ENCODE peak calls at places on chromosomes 1 and 21, in four cellular contexts. T is AG04450, O is aorta, Z is PC-3. C is an unnamed sample. For H3K9me3, the result is how much of the 10 kb centered on the place peaks cover.

GRCh38 chr1:8643542-8644536 is 173.6 kb downstream of the RERE start:
- DNase-seq in Z (peak), O (no peak), T (no peak), C (no peak)

GRCh38 chr1:42340898-42341297 is 5.9 kb upstream of the FOXJ3 start:
- DNase-seq in Z (no peak), O (no peak), T (no peak), C (peak)

GRCh38 chr1:245085508-245086095 is 69.2 kb upstream of the KIF26B start:
- DNase-seq in T (peak), O (no peak), Z (peak), C (no peak)

GRCh38 chr1:223846668-223847007 is 891 bp upstream of the TP53BP2 start:
- DNase-seq in T (no peak), Z (peak), O (no peak), C (no peak)

GRCh38 chr1:245500546-245500945 is 345.8 kb downstream of the KIF26B start:
- DNase-seq in T (peak), Z (peak), O (no peak), C (no peak)

GRCh38 chr1:38005195-38006007 is at the start of gene FHL3:
- DNase-seq in O (peak), Z (peak), T (no peak), C (peak)

GRCh38 chr21:37878946-37879660 is 37.2 kb downstream of the KCNJ6 start:
- DNase-seq in T (peak), Z (peak), O (no peak), C (no peak)

GRCh38 chr1:9150582-9151290 is 21.8 kb upstream of the GPR157 start:
- DNase-seq in Z (no peak), O (no peak), T (no peak), C (no peak)

GRCh38 chr1:155017946-155018316 is 15.3 kb downstream of the ZBTB7B start:
- DNase-seq in T (no peak), O (no peak), Z (no peak), C (no peak)

GRCh38 chr1:112247971-112248370 is 148.0 kb upstream of the CTTNBP2NL start:
- DNase-seq in Z (no peak), T (no peak), O (no peak), C (no peak)

GRCh38 chr1:22104865-22105437 is 37.9 kb downstream of the WNT4 start:
- DNase-seq in T (no peak), Z (no peak), O (no peak), C (no peak)

GRCh38 chr21:33865996-33866575 is 49.5 kb downstream of the ATP5PO start:
- DNase-seq in Z (no peak), T (no peak), O (no peak), C (no peak)

GRCh38 chr1:49026230-49026811 is 249.6 kb upstream of the BEND5 start:
- DNase-seq in Z (peak), T (no peak), O (no peak), C (no peak)

GRCh38 chr1:72278461-72278860 is 3.9 kb downstream of the NEGR1 start:
- DNase-seq in T (no peak), Z (no peak), O (no peak), C (no peak)

GRCh38 chr1:47459263-47459788 is 21.5 kb downstream of the FOXD2 start:
- DNase-seq in Z (no peak), O (no peak), T (no peak), C (no peak)

GRCh38 chr1:91026320-91026719 is 4.5 kb upstream of the ZNF644 start:
- DNase-seq in O (no peak), T (no peak), Z (peak), C (no peak)

GRCh38 chr21:17441370-17441769 is 71.5 kb upstream of the CXADR start:
- DNase-seq in O (no peak), Z (peak), T (no peak), C (no peak)

GRCh38 chr1:160837558-160838205 is 25.0 kb downstream of the CD244 start:
- DNase-seq in O (peak), T (no peak), Z (peak), C (peak)

GRCh38 chr21:38499296-38499695 is 1.0 kb upstream of the ERG start:
- DNase-seq in O (no peak), T (no peak), Z (no peak), C (no peak)

GRCh38 chr1:170377896-170378634 is 153.9 kb upstream of the GORAB start:
- DNase-seq in T (no peak), O (no peak), Z (no peak), C (no peak)

GRCh38 chr1:221327954-221328353 is 413.9 kb downstream of the DUSP10 start:
- DNase-seq in T (no peak), Z (no peak), O (no peak), C (no peak)

GRCh38 chr1:214009613-214010550 is 22.1 kb downstream of the PROX1 start:
- DNase-seq in T (no peak), O (no peak), Z (no peak), C (no peak)

GRCh38 chr1:16076871-16077250 is 3.4 kb upstream of the FAM131C start:
- DNase-seq in O (no peak), Z (peak), T (no peak), C (peak)

GRCh38 chr1:201501144-201501543 is 5.8 kb downstream of the CSRP1 start:
- DNase-seq in Z (no peak), T (peak), O (no peak), C (no peak)

GRCh38 chr1:227586733-227587132 is 23.4 kb downstream of the ZNF678 start:
- DNase-seq in T (no peak), Z (no peak), O (no peak), C (no peak)

GRCh38 chr1:64172458-64172983 is 30.9 kb upstream of the UBE2U start:
- DNase-seq in T (no peak), O (no peak), Z (peak), C (no peak)

GRCh38 chr1:116920211-116920610 is 10.5 kb downstream of the PTGFRN start:
- DNase-seq in Z (peak), O (no peak), T (no peak), C (no peak)

DNA sequence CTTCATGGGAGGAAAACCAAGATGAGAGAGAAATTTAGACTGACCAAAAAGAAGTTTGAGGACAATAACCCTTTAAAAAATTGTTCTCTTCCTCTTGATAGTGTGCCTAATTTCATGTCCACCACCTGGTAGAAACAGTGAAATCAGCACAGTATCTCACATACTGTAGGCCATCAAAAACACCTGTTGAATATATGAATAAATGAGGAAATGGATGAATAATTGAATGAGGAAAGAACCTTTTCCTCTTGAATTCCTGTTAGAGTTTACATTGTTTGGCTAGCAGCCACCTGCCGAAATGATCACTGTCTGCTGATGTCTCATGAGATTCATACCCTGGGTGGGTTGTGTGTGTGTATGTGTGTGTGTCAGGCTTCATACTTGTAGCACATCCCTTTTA is 198.7 kb upstream of the PBX1 start:
- DNase-seq in T (no peak), Z (no peak), O (no peak), C (no peak)
- H3K9me3 ChIP-seq in T (under half), Z (under half), O (under half), C (under half)

DNA sequence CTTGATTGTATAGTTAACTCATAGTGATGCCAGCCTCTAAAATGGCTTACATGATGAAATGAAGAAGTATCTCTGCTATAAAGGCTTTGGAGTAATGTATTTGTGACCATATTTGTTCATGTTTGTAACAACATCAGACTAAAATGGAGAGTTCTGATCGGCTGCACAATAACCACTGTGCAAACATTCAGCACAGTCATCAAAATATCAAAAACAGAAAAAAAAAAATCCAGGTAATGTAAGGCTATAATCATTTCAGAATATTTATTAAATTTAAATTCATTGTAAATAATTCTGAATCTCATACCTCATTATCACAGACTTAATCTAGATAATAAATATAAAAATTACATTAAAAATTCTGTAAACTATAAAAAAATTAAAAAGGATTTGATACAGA is 1161.8 kb downstream of the MRPL39 start:
- DNase-seq in T (no peak), Z (no peak), O (no peak), C (no peak)
- H3K9me3 ChIP-seq in T (under half), Z (under half), O (under half), C (under half)

GRCh38 chr1:2981388-2981787 is 39.9 kb upstream of the ACTRT2 start:
- DNase-seq in O (no peak), T (no peak), Z (no peak), C (no peak)
- H3K9me3 ChIP-seq in O (under half), T (half or more), Z (under half), C (under half)

GRCh38 chr1:177546346-177546745 is 375.6 kb downstream of the BRINP2 start:
- DNase-seq in T (no peak), Z (peak), O (no peak), C (no peak)
- H3K9me3 ChIP-seq in T (under half), Z (under half), O (under half), C (under half)

GRCh38 chr1:164250365-164250764 is 308.6 kb upstream of the PBX1 start:
- DNase-seq in Z (no peak), O (no peak), T (no peak), C (no peak)
- H3K9me3 ChIP-seq in Z (under half), O (under half), T (under half), C (under half)

DNA sequence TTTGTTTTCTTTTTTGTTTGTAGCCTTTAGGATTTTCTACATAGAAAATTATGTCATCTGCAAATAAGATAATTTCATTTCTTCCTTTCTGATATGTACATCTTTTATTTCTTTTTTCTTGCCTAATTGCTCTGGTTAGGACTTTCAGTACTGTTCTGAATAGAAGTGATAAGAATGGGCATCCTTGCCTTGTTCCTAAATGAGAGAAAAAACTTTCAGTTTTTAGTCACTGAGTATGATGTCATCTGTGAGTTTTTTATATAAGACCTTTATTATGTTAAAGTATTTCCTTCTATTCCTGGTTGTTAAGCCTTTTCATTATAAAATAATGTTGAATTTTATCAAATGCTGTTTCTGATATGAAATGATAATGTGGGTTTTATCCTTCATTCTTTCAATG is 76.0 kb upstream of the SLC35F3 start:
- DNase-seq in T (no peak), O (no peak), Z (no peak), C (no peak)
- H3K9me3 ChIP-seq in T (under half), O (under half), Z (under half), C (under half)

GRCh38 chr21:40926238-40926637 is 79.3 kb upstream of the DSCAM start:
- DNase-seq in O (no peak), T (no peak), Z (no peak), C (no peak)
- H3K9me3 ChIP-seq in O (under half), T (under half), Z (under half), C (under half)

GRCh38 chr21:45156459-45156858 is 82.1 kb downstream of the ADARB1 start:
- DNase-seq in O (no peak), Z (no peak), T (no peak), C (no peak)

GRCh38 chr21:45157932-45158331 is 83.6 kb downstream of the ADARB1 start:
- DNase-seq in T (no peak), O (no peak), Z (no peak), C (no peak)

GRCh38 chr21:45155910-45156309 is 81.5 kb downstream of the ADARB1 start:
- DNase-seq in T (no peak), Z (no peak), O (no peak), C (no peak)

GRCh38 chr21:45161039-45161945 is 86.9 kb downstream of the ADARB1 start:
- DNase-seq in Z (no peak), T (no peak), O (no peak), C (peak)

DNA sequence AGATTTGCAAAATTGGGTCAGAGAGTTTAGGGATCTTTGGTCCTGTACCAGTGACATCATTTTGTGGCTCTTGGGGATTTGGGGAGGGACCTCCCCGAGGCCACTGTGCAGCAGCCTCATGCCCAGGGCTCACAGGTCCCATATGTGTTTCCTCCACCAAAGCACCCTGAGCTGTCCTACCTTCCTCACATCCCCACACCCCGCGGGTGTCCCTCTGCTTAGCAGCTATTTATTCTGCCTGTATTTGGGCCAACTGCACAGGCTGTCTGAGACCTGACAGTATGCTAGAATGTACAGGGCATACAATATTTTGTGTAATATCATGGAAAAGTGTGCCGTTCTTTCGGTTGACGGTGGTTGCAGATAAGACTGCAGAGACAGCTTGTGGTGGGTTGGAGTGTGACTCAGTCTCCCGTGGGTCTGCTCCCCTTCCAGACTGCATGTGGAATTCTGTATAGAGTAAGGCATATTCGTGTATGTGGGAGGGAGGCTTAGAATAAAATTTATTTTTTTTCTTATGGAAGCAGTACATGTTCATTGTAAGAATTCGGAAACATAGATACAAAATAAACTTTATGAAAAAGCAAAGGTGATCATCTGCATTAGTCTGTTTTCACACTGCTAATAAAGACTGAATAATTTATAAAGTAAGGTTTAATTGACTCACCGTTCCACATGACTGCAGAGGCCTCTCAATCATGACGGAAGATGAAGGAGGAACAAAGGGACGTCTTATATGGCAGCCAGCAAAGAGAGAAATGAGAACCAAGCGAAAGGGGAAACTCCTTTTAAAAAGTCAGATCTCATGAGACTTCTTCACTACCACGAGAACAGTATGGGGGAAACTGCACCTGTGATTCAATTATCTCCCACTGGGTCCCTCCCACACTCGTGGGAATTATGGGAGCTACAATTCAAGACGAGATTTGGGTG is 84.4 kb downstream of the ADARB1 start:
- DNase-seq in O (no peak), T (no peak), Z (no peak), C (no peak)
- H3K9me3 ChIP-seq in O (under half), T (under half), Z (under half), C (under half)